ENCODE peak calls at places on chromosomes 4 and X, in ten cellular contexts. R is tibial nerve, B is A549, L is ovary, G is stomach, K is K562, E is sigmoid colon, X is transverse colon, M is H1, W is HepG2. D is an unnamed sample.
A peak's percentile ranks its signal among the peaks of the same experiment; 100 is the strongest.

GRCh38 chr4:55296076-55296475 is 50.0 kb upstream of the SRD5A3 start:
- DNase-seq in R (no peak), B (no peak), L (no peak), G (no peak), K (no peak), E (no peak), X (no peak), M (no peak), W (no peak), D (no peak)

GRCh38 chr4:123477804-123478209 is 81.2 kb downstream of the SPRY1 start:
- DNase-seq in R (peak; percentile 16), B (no peak), L (no peak), G (no peak), K (no peak), E (no peak), X (peak; percentile 10), M (no peak), W (peak; percentile 41), D (peak; percentile 70)

GRCh38 chr4:110202024-110202423 is 3.6 kb upstream of the ELOVL6 start:
- DNase-seq in R (no peak), B (no peak), L (no peak), G (no peak), K (no peak), E (no peak), X (no peak), M (no peak), W (no peak), D (no peak)

GRCh38 chr4:122758033-122758432 is 25.5 kb downstream of the BBS12 start:
- DNase-seq in R (no peak), B (peak; percentile 48), L (no peak), G (no peak), K (peak; percentile 37), E (no peak), X (peak; percentile 29), M (no peak), W (no peak), D (no peak)

GRCh38 chrX:33207056-33207455 is 4.3 kb downstream of the DMD start:
- DNase-seq in R (no peak), B (no peak), L (no peak), G (no peak), K (no peak), E (no peak), X (no peak), M (no peak), W (no peak), D (no peak)

GRCh38 chr4:150662686-150663085 is 80.7 kb downstream of the MAB21L2 start:
- DNase-seq in R (no peak), B (no peak), L (no peak), G (no peak), K (no peak), E (no peak), X (no peak), M (no peak), W (no peak), D (no peak)

GRCh38 chrX:50996930-50997329 is 86.4 kb downstream of the BMP15 start:
- DNase-seq in R (no peak), B (no peak), L (no peak), G (no peak), K (no peak), E (no peak), X (no peak), M (no peak), W (no peak), D (no peak)

GRCh38 chr4:28548549-28548948 is 1687.9 kb downstream of the STIM2 start:
- DNase-seq in R (no peak), B (no peak), L (no peak), G (no peak), K (no peak), E (no peak), X (no peak), M (no peak), W (no peak), D (no peak)

GRCh38 chrX:5458300-5458699 is 770.4 kb downstream of the NLGN4X start:
- DNase-seq in R (no peak), B (no peak), L (no peak), G (no peak), K (no peak), E (no peak), X (no peak), M (no peak), W (no peak), D (no peak)

GRCh38 chr4:22532896-22533295 is 17.0 kb upstream of the ADGRA3 start:
- DNase-seq in R (no peak), B (no peak), L (no peak), G (no peak), K (no peak), E (no peak), X (no peak), M (no peak), W (no peak), D (no peak)

DNA sequence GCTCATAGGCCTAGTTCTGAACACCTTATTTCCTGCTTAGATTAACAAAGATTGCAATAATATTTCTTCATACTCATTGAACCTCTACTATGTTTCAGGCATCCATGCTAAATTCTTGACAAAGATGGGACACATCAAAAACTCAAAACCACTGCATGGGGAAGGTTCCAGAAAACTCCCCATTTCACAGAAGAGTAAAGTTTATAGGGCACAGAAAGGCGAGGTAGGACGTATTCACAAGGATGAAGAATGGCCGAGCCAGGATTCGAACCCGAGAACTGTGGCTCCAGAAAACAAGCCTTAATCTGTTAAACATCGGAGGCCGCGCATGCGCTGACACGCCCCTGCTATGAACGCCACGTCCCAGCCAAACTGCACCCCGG is 688 bp downstream of the UXT start:
- DNase-seq in R (no peak), B (no peak), L (no peak), G (no peak), K (no peak), E (no peak), X (no peak), M (no peak), W (no peak), D (no peak)
- H3K4me3 ChIP-seq in R (peak overlapping the region; percentile 65), B (peak overlapping the region; percentile 62), L (peak overlapping the region; percentile 60), G (peak overlapping the region; percentile 53), K (peak overlapping the region; percentile 55), E (peak overlapping the region; percentile 46), X (peak overlapping the region; percentile 45), M (peak overlapping the region; percentile 94), W (peak overlapping the region; percentile 66), D (peak overlapping the region; percentile 59)

DNA sequence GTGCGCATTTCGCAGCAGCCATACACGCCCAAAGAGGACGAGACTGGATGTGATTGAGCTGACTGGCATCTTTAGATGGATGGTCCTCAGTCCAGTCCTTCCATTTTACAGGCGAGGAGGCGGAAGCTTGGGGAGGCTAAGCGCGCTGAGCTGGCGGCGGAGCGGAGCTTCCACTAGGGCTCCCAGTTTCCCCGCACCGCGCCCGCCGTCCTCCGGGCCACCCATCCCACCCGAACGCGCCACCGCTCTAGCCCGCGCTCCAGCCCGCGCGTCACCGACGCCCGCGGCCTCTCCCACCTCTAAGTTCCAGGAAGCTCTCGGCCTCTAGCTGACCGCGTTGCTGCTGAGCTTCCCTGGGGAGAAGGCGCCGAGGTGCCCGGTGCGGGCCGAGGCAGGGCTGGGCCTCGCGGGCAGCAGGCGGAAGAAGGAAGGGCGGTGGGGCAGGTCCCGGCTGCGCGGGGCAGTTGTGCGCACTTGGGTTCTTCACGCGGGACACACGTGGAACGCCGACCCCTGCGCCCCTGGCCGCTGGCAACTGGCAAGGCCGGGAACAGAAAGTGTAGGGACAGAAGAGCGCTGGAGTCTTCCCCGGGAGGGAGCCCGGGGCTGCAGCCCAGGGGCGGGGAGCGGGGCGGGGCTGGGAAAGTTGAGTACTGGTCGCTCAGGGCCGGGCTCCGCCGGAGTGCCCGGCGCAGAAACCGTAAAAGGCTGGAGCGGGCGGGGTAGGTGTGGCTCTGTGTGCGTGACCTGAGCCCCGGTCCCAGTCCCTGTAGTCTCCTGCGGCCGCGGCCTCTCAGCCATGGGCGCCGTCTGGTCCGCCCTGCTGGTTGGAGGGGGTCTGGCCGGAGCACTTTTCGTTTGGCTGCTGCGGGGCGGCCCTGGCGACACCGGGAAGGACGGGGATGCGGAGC is at the start of gene STBD1:
- DNase-seq in R (peak; percentile 47), B (peak; percentile 69), L (peak; percentile 78), G (peak; percentile 77), K (peak; percentile 43), E (peak; percentile 89), X (peak; percentile 89), M (peak; percentile 90), W (peak; percentile 68), D (peak; percentile 89)
- TF ChIP-seq POLR2A in R (no peak), B (peak; percentile 41), L (no peak), G (no peak), K (peak; percentile 54), E (peak; percentile 27), X (peak; percentile 88), M (peak; percentile 34), W (peak; percentile 76), D (peak; percentile 40)

DNA sequence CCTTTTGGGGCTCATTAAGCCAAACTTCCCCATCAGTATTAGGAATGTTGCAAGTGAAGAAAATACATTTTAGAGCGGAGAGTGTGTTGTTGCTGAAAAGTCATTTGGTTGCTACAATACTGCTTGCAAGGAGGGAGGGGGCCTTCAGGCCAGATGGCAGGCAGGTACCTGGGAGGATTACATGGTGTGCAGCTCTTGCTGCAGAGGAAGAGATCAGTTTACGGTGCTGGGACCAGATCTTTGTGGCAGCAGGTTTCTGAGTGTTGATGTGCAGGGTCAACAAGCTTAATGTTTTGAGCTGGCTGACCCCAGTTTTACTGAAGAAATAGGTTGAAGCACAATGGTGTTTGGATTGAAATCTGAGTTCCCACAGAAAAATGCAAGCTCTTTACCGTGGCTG is 96.3 kb upstream of the DDIT4L start:
- DNase-seq in R (no peak), B (no peak), L (no peak), G (no peak), K (no peak), E (no peak), X (no peak), M (no peak), W (no peak), D (no peak)
- TF ChIP-seq EP300 in R (no peak), B (no peak), L (no peak), G (no peak), K (no peak), E (no peak), X (no peak), M (no peak), W (no peak), D (no peak)

GRCh38 chr4:46730075-46730474 is 179.0 kb downstream of the COX7B2 start:
- DNase-seq in R (no peak), B (no peak), L (no peak), G (no peak), K (no peak), E (no peak), X (no peak), M (no peak), W (no peak), D (no peak)
- H3K4me3 ChIP-seq in R (no peak overlapping the region), B (no peak overlapping the region), L (no peak overlapping the region), G (no peak overlapping the region), K (no peak overlapping the region), E (no peak overlapping the region), X (no peak overlapping the region), M (no peak overlapping the region), W (no peak overlapping the region), D (no peak overlapping the region)

GRCh38 chr4:73800206-73800605 is 36.3 kb upstream of the CXCL6 start:
- DNase-seq in R (no peak), B (no peak), L (no peak), G (no peak), K (no peak), E (no peak), X (no peak), M (no peak), W (no peak), D (no peak)
- TF ChIP-seq POLR2A in R (no peak), B (no peak), L (no peak), G (no peak), K (no peak), E (no peak), X (no peak), M (no peak), W (no peak), D (no peak)

GRCh38 chrX:11792461-11793421 is 34.7 kb downstream of the MSL3 start:
- DNase-seq in R (no peak), B (peak; percentile 7), L (no peak), G (peak; percentile 52), K (no peak), E (no peak), X (peak; percentile 35), M (no peak), W (no peak), D (no peak)
- TF ChIP-seq EP300 in R (no peak), B (no peak), L (no peak), G (no peak), K (no peak), E (no peak), X (no peak), M (no peak), W (no peak), D (no peak)

D was measured in upper lobe of left lung.